ENCODE peak calls at places on chromosomes 3 and 15, in eight cellular contexts. X is stromal cell of bone marrow; M is NCI-H187 treated with DMSO at 0.1 percent for 48 hours; P is cardiac septum; D is left cardiac atrium; G is CD4-positive, alpha-beta memory T cell; U is AG10803; H is T-helper 2 cell. O is an unnamed sample.

GRCh38 chr3:53844262-53845102 is 1.7 kb downstream of the CHDH start:
- DNase-seq in H (no peak), X (no peak), D (no peak), U (no peak), P (no peak), G (no peak), M (no peak), O (no peak)

GRCh38 chr15:58522391-58522790 is 90.6 kb downstream of the LIPC start:
- DNase-seq in X (no peak), P (peak), D (no peak), G (no peak), M (no peak), H (no peak), U (no peak), O (no peak)

GRCh38 chr15:80234883-80235282 is 17.1 kb downstream of the CTXND1 start:
- DNase-seq in G (peak), H (no peak), P (no peak), U (peak), X (no peak), D (peak), M (no peak), O (peak)

GRCh38 chr3:69082805-69083204 is 1.9 kb upstream of the ARL6IP5 start:
- DNase-seq in X (peak), M (no peak), D (peak), P (no peak), G (peak), U (peak), H (peak), O (no peak)

GRCh38 chr3:33061782-33062181 is 35.2 kb downstream of the GLB1 start:
- DNase-seq in P (no peak), G (no peak), M (no peak), D (no peak), U (peak), X (peak), H (no peak), O (no peak)

GRCh38 chr3:36876181-36876936 is 68.5 kb downstream of the TRANK1 start:
- DNase-seq in X (no peak), P (no peak), U (no peak), H (peak), M (no peak), D (no peak), G (peak), O (no peak)

GRCh38 chr3:45950131-45950530 is 6.9 kb downstream of the CXCR6 start:
- DNase-seq in D (no peak), X (no peak), G (no peak), U (no peak), M (no peak), P (peak), H (no peak), O (peak)

GRCh38 chr3:132318451-132318850 is 1.2 kb downstream of the ACP3 start:
- DNase-seq in X (peak), D (no peak), G (no peak), M (no peak), H (no peak), P (no peak), U (no peak), O (no peak)

GRCh38 chr3:135905058-135905724 is 60.3 kb upstream of the PPP2R3A start:
- DNase-seq in D (no peak), P (no peak), U (peak), H (no peak), G (no peak), M (no peak), X (no peak), O (no peak)

GRCh38 chr15:80480909-80481308 is 76.7 kb downstream of the ARNT2 start:
- DNase-seq in P (no peak), U (peak), X (peak), H (no peak), G (no peak), D (peak), M (no peak), O (peak)

GRCh38 chr15:83654379-83655236 is 685 bp downstream of the ADAMTSL3 start:
- DNase-seq in M (no peak), P (peak), X (no peak), G (no peak), U (no peak), D (peak), H (no peak), O (peak)

GRCh38 chr3:86982883-86983282 is 8.1 kb downstream of the VGLL3 start:
- DNase-seq in H (no peak), U (peak), M (no peak), D (no peak), X (peak), G (no peak), P (no peak), O (no peak)

GRCh38 chr3:114874447-114874846 is 272.6 kb downstream of the ZBTB20 start:
- DNase-seq in G (no peak), U (no peak), P (peak), H (no peak), D (no peak), M (no peak), X (no peak), O (no peak)

GRCh38 chr15:85533949-85534543 is 153.6 kb downstream of the AKAP13 start:
- DNase-seq in P (no peak), M (no peak), D (no peak), G (peak), H (peak), U (no peak), X (no peak), O (no peak)

GRCh38 chr15:68341851-68342336 is 64.3 kb downstream of the FEM1B start:
- DNase-seq in P (no peak), X (no peak), G (no peak), D (no peak), U (no peak), H (no peak), M (no peak), O (no peak)

GRCh38 chr3:110576962-110577361 is 494.7 kb upstream of the NECTIN3 start:
- DNase-seq in G (no peak), D (no peak), P (no peak), U (peak), M (no peak), H (no peak), X (peak), O (peak)

GRCh38 chr3:137988152-137988551 is 21.8 kb upstream of the CLDN18 start:
- DNase-seq in M (no peak), D (no peak), G (no peak), X (no peak), P (no peak), U (no peak), H (no peak), O (no peak)

GRCh38 chr3:196486263-196486662 is 17.3 kb downstream of the RNF168 start:
- DNase-seq in M (no peak), D (no peak), U (no peak), H (no peak), X (no peak), G (no peak), P (no peak), O (no peak)

GRCh38 chr15:65576669-65577068 is 34.3 kb downstream of the INTS14 start:
- DNase-seq in P (no peak), D (no peak), M (no peak), U (peak), X (peak), G (no peak), H (no peak), O (no peak)

GRCh38 chr3:16596352-16597032 is 8.7 kb downstream of the DAZL start:
- DNase-seq in H (no peak), M (no peak), U (no peak), D (no peak), X (no peak), G (no peak), P (no peak), O (no peak)

GRCh38 chr3:59820352-59820934 is 770.6 kb upstream of the CFAP20DC start:
- DNase-seq in P (no peak), G (no peak), U (peak), D (no peak), X (no peak), H (no peak), M (no peak), O (no peak)

GRCh38 chr3:58058654-58059263 is 50.5 kb downstream of the FLNB start:
- DNase-seq in P (no peak), G (no peak), M (no peak), X (peak), H (no peak), D (no peak), U (peak), O (no peak)

GRCh38 chr3:187913617-187914033 is 168.4 kb upstream of the BCL6 start:
- DNase-seq in P (no peak), H (no peak), U (no peak), X (no peak), D (no peak), M (no peak), G (no peak), O (no peak)

GRCh38 chr3:195154111-195154791 is 116.7 kb downstream of the XXYLT1 start:
- DNase-seq in M (no peak), U (peak), G (no peak), H (no peak), D (no peak), P (no peak), X (no peak), O (no peak)

GRCh38 chr3:24601500-24601899 is 106.8 kb upstream of the THRB start:
- DNase-seq in P (no peak), M (no peak), G (no peak), U (no peak), X (no peak), D (no peak), H (no peak), O (no peak)

GRCh38 chr15:48149858-48150257 is 28.2 kb downstream of the MYEF2 start:
- DNase-seq in H (no peak), P (no peak), D (no peak), G (no peak), U (peak), X (no peak), M (no peak), O (no peak)

GRCh38 chr15:74253276-74253921 is 17.3 kb downstream of the CCDC33 start:
- DNase-seq in H (no peak), G (no peak), U (peak), P (no peak), X (no peak), D (no peak), M (no peak), O (no peak)

GRCh38 chr3:24052446-24052845 is 107.4 kb downstream of the NR1D2 start:
- DNase-seq in P (no peak), X (no peak), D (no peak), U (peak), M (no peak), G (no peak), H (no peak), O (no peak)

GRCh38 chr3:168517514-168518071 is 421.9 kb upstream of the GOLIM4 start:
- DNase-seq in X (no peak), D (no peak), U (no peak), P (no peak), G (no peak), M (no peak), H (no peak), O (peak)

GRCh38 chr3:180277036-180277435 is 240.3 kb upstream of the PEX5L start:
- DNase-seq in M (no peak), D (no peak), P (no peak), U (peak), G (no peak), X (no peak), H (no peak), O (no peak)

GRCh38 chr3:155792532-155792931 is 13.5 kb downstream of the C3orf33 start:
- DNase-seq in G (no peak), D (no peak), U (no peak), H (no peak), X (no peak), M (no peak), P (no peak), O (no peak)

GRCh38 chr3:160400048-160400630 is 689 bp downstream of the SMC4 start:
- DNase-seq in X (no peak), H (no peak), G (no peak), D (peak), M (no peak), U (peak), P (peak), O (peak)

GRCh38 chr15:80502782-80503181 is 98.6 kb downstream of the ARNT2 start:
- DNase-seq in D (no peak), G (no peak), P (no peak), X (no peak), M (no peak), H (no peak), U (no peak), O (peak)

GRCh38 chr15:96746621-96747155 is 416.2 kb downstream of the NR2F2 start:
- DNase-seq in H (no peak), M (no peak), P (no peak), U (no peak), D (no peak), X (no peak), G (no peak), O (no peak)

GRCh38 chr3:161689699-161690098 is 193.1 kb downstream of the OTOL1 start:
- DNase-seq in U (no peak), G (no peak), H (no peak), M (peak), D (no peak), P (no peak), X (no peak), O (no peak)

GRCh38 chr3:51718547-51719412 is 11.9 kb downstream of the GRM2 start:
- DNase-seq in U (peak), P (no peak), M (peak), D (peak), H (no peak), G (peak), X (peak), O (peak)

GRCh38 chr3:184338538-184338945 is 1.1 kb downstream of the FAM131A start:
- DNase-seq in U (peak), P (peak), X (no peak), D (peak), H (no peak), G (no peak), M (peak), O (peak)

GRCh38 chr3:99783009-99783573 is 34.6 kb upstream of the CMSS1 start:
- DNase-seq in D (no peak), M (no peak), X (peak), P (no peak), G (no peak), U (peak), H (no peak), O (no peak)

GRCh38 chr3:47010050-47010712 is 30.7 kb downstream of the NBEAL2 start:
- DNase-seq in X (no peak), H (no peak), U (no peak), D (peak), M (no peak), G (no peak), P (no peak), O (no peak)

O was measured in H9.